ENCODE peak calls at places on chromosomes 1 and 21, in seven cellular contexts. Y is AG04450, J is lower lobe of right lung, V is colonic mucosa, E is fibroblast of mammary gland, G is heart right ventricle, O is RWPE2. W is an unnamed sample.

GRCh38 chr1:87449348-87449963 is 120.8 kb downstream of the LMO4 start:
- DNase-seq in Y (no peak), J (no peak), V (peak), E (peak), G (peak), O (no peak), W (no peak)

GRCh38 chr1:195768936-195769335 is 839.3 kb downstream of the KCNT2 start:
- DNase-seq in Y (no peak), J (no peak), V (no peak), E (no peak), G (no peak), O (no peak), W (no peak)

GRCh38 chr1:209246660-209247059 is 336.9 kb upstream of the CAMK1G start:
- DNase-seq in Y (no peak), J (no peak), V (no peak), E (peak), G (no peak), O (no peak), W (peak)

GRCh38 chr1:220812308-220812707 is 25.6 kb downstream of the MTARC1 start:
- DNase-seq in Y (no peak), J (no peak), V (no peak), E (no peak), G (no peak), O (no peak), W (no peak)

GRCh38 chr1:107875689-107876088 is 89.3 kb downstream of the VAV3 start:
- DNase-seq in Y (no peak), J (no peak), V (no peak), E (peak), G (no peak), O (no peak), W (no peak)

GRCh38 chr21:42799948-42800347 is 79.4 kb downstream of the WDR4 start:
- DNase-seq in Y (no peak), J (no peak), V (no peak), E (no peak), G (no peak), O (no peak), W (no peak)

GRCh38 chr1:108046021-108046420 is 81.0 kb upstream of the VAV3 start:
- DNase-seq in Y (no peak), J (no peak), V (no peak), E (no peak), G (no peak), O (no peak), W (no peak)

GRCh38 chr1:93013311-93014091 is 52.2 kb upstream of the DIPK1A start:
- DNase-seq in Y (no peak), J (no peak), V (no peak), E (no peak), G (no peak), O (no peak), W (no peak)

GRCh38 chr1:111604931-111605330 is 14.7 kb upstream of the RAP1A start:
- DNase-seq in Y (no peak), J (no peak), V (no peak), E (peak), G (no peak), O (no peak), W (peak)

GRCh38 chr21:33026878-33027400 is 1.2 kb downstream of the OLIG2 start:
- DNase-seq in Y (no peak), J (no peak), V (no peak), E (peak), G (no peak), O (no peak), W (no peak)

GRCh38 chr1:111856411-111857135 is 100.9 kb downstream of the DDX20 start:
- DNase-seq in Y (no peak), J (no peak), V (no peak), E (no peak), G (no peak), O (no peak), W (no peak)

GRCh38 chr1:234372011-234372757 is 1.1 kb upstream of the COA6 start:
- DNase-seq in Y (no peak), J (no peak), V (no peak), E (no peak), G (no peak), O (no peak), W (no peak)

GRCh38 chr1:183872406-183872805 is 67.5 kb downstream of the RGL1 start:
- DNase-seq in Y (peak), J (no peak), V (no peak), E (peak), G (no peak), O (no peak), W (no peak)

GRCh38 chr1:114339379-114339778 is 171.6 kb downstream of the TRIM33 start:
- DNase-seq in Y (no peak), J (no peak), V (no peak), E (no peak), G (no peak), O (no peak), W (no peak)

GRCh38 chr1:53485478-53486394 is 26.5 kb downstream of the DMRTB1 start:
- DNase-seq in Y (peak), J (peak), V (peak), E (peak), G (peak), O (no peak), W (peak)

GRCh38 chr1:70706381-70707173 is 295.5 kb downstream of the CTH start:
- DNase-seq in Y (no peak), J (no peak), V (no peak), E (no peak), G (no peak), O (no peak), W (no peak)

GRCh38 chr1:229169399-229169798 is 101.5 kb upstream of the RAB4A start:
- DNase-seq in Y (no peak), J (no peak), V (no peak), E (peak), G (no peak), O (no peak), W (no peak)

GRCh38 chr1:205474571-205474970 is 18.7 kb upstream of the BLACAT1 start:
- DNase-seq in Y (no peak), J (no peak), V (no peak), E (no peak), G (no peak), O (no peak), W (no peak)

GRCh38 chr1:54837002-54837853 is 36.1 kb upstream of the TTC22 start:
- DNase-seq in Y (no peak), J (no peak), V (no peak), E (no peak), G (no peak), O (no peak), W (no peak)

GRCh38 chr1:226762988-226763740 is 24.1 kb upstream of the ITPKB start:
- DNase-seq in Y (no peak), J (no peak), V (no peak), E (no peak), G (no peak), O (no peak), W (no peak)

GRCh38 chr1:226764533-226764932 is 25.5 kb upstream of the ITPKB start:
- DNase-seq in Y (no peak), J (no peak), V (no peak), E (no peak), G (no peak), O (no peak), W (no peak)

GRCh38 chr1:226762055-226762454 is 23.0 kb upstream of the ITPKB start:
- DNase-seq in Y (no peak), J (no peak), V (no peak), E (no peak), G (no peak), O (no peak), W (no peak)

GRCh38 chr1:226761322-226761721 is 22.2 kb upstream of the ITPKB start:
- DNase-seq in Y (no peak), J (no peak), V (no peak), E (peak), G (no peak), O (no peak), W (no peak)

DNA sequence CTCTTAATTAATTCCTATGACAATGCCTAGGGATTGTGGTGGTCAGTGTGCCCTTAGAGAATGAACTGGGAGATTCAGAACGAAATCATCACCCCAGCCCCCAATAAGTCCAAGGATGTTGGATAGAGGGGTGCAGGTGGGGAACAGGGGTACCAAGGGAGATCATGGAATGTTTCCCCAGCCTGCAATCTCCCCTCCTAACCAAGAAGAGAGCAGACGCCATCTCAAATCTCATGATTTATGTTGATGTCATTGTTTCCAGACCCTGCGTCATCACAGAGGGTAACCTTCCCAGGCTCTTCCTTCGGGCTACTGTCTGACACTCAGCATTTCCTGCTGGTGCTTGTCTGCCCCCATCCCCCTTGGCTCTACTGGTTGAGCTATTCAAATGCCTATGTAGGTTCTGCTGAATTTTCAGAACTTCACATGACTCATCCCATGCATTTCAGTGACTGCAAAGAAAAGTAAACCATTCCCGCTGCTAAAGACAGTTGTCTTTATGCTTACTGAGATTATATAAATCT is 24.7 kb upstream of the ITPKB start:
- DNase-seq in Y (peak), J (no peak), V (no peak), E (peak), G (no peak), O (peak), W (peak)
- H3K4me3 ChIP-seq in Y (no peak), J (no peak), V (no peak), E (no peak), G (no peak), O (no peak), W (no peak)

GRCh38 chr1:240575976-240576666 is 35.8 kb downstream of the GREM2 start:
- DNase-seq in Y (no peak), J (no peak), V (no peak), E (peak), G (no peak), O (no peak), W (peak)
- TF ChIP-seq CTCF in Y (no peak), J (no peak), V (no peak), E (no peak), G (no peak), O (no peak), W (no peak)

GRCh38 chr1:3543076-3544049 is 67.9 kb downstream of the MEGF6 start:
- DNase-seq in Y (peak), J (no peak), V (peak), E (peak), G (no peak), O (peak), W (peak)
- H3K4me3 ChIP-seq in Y (no peak), J (no peak), V (no peak), E (no peak), G (no peak), O (no peak), W (no peak)

GRCh38 chr21:44485254-44485793 is 30.0 kb downstream of the LRRC3 start:
- DNase-seq in Y (no peak), J (no peak), V (peak), E (peak), G (no peak), O (no peak), W (peak)
- TF ChIP-seq CTCF in Y (no peak), J (no peak), V (no peak), E (peak), G (no peak), O (no peak), W (peak)

GRCh38 chr1:3773572-3774502 is 1.3 kb downstream of the SMIM1 start:
- DNase-seq in Y (no peak), J (no peak), V (no peak), E (no peak), G (no peak), O (no peak), W (no peak)

GRCh38 chr1:3775498-3776230 is 3.1 kb downstream of the SMIM1 start:
- DNase-seq in Y (peak), J (peak), V (peak), E (peak), G (peak), O (no peak), W (peak)

GRCh38 chr1:3772715-3773571 is at the start of gene SMIM1:
- DNase-seq in Y (no peak), J (peak), V (no peak), E (no peak), G (no peak), O (no peak), W (no peak)

GRCh38 chr1:3775248-3775497 is 2.6 kb downstream of the SMIM1 start:
- DNase-seq in Y (no peak), J (peak), V (no peak), E (no peak), G (no peak), O (no peak), W (no peak)

GRCh38 chr1:3774503-3775247 is 2.1 kb downstream of the SMIM1 start:
- DNase-seq in Y (no peak), J (no peak), V (no peak), E (no peak), G (no peak), O (no peak), W (no peak)
- H3K4me3 ChIP-seq in Y (no peak), J (no peak), V (no peak), E (no peak), G (no peak), O (no peak), W (no peak)

GRCh38 chr21:29501451-29501850 is 202.7 kb downstream of the BACH1 start:
- DNase-seq in Y (peak), J (no peak), V (no peak), E (peak), G (no peak), O (no peak), W (peak)

GRCh38 chr21:29499229-29499628 is 200.5 kb downstream of the BACH1 start:
- DNase-seq in Y (no peak), J (no peak), V (no peak), E (no peak), G (no peak), O (no peak), W (no peak)

GRCh38 chr21:29496337-29496736 is 197.6 kb downstream of the BACH1 start:
- DNase-seq in Y (no peak), J (no peak), V (no peak), E (no peak), G (no peak), O (no peak), W (no peak)

GRCh38 chr21:29504751-29505321 is 206.1 kb downstream of the BACH1 start:
- DNase-seq in Y (peak), J (no peak), V (no peak), E (peak), G (no peak), O (no peak), W (peak)

DNA sequence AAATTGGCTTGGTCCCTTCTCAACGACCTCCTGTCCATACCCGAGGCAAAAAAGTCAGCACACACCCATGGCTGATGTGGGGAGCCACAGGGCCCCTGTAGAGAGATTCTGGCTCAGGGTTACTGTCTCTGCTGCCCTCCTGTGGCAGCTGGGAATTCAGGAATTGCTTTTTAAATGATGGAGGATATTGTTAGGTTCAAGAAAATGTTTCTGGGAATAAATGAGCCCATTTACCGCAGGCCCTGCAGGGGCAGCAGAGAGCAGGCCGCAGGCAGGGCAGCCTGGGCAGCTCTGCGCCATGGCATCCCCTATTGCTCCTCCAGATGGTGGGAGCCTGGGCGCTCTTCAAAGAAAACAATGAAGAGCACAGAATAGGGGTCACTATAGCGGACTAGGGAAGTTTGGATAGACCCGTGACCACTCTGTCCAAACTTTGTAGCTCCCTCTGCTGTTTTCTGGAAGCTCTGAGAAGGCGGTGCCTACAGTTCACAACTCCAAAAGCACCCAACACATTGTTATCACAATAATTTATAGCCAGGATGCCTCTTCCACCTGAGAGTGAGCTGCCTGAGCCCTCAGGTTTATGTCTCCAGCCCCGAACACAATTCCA is 201.1 kb downstream of the BACH1 start:
- DNase-seq in Y (no peak), J (no peak), V (no peak), E (peak), G (no peak), O (no peak), W (peak)
- TF ChIP-seq CTCF in Y (peak), J (peak), V (peak), E (peak), G (no peak), O (peak), W (peak)

W was measured in astrocyte of the spinal cord.